ENCODE peak calls at places on chromosome 10, in four cellular contexts. J, R, O and U are unnamed samples.

GRCh38 chr10:62502995-62503613 is 128.9 kb downstream of the ZNF365 start:
- DNase-seq in J (no peak), R (no peak), O (no peak), U (no peak)

GRCh38 chr10:60704480-60704879 is 73.8 kb upstream of the CDK1 start:
- DNase-seq in R (no peak), O (no peak), J (no peak), U (no peak)

GRCh38 chr10:127945335-127945734 is 38.4 kb downstream of the PTPRE start:
- DNase-seq in R (peak; percentile 46), J (no peak), O (no peak), U (no peak)

GRCh38 chr10:15201589-15202300 is 33.3 kb upstream of the NMT2 start:
- DNase-seq in R (no peak), J (peak; percentile 73), O (no peak), U (no peak)

GRCh38 chr10:84938117-84938905 is 609.9 kb downstream of the CCSER2 start:
- DNase-seq in R (no peak), J (no peak), O (no peak), U (no peak)

GRCh38 chr10:84698989-84699388 is 370.6 kb downstream of the CCSER2 start:
- DNase-seq in O (no peak), J (no peak), R (no peak), U (no peak)

GRCh38 chr10:34343764-34344163 is 471.3 kb downstream of the PARD3 start:
- DNase-seq in O (no peak), R (no peak), J (peak; percentile 43), U (no peak)

GRCh38 chr10:46516660-46517416 is 39.6 kb downstream of the GPRIN2 start:
- DNase-seq in O (no peak), R (no peak), J (peak; percentile 80), U (no peak)

GRCh38 chr10:12681250-12681649 is 320.3 kb downstream of the CCDC3 start:
- DNase-seq in O (no peak), J (no peak), R (no peak), U (no peak)

GRCh38 chr10:98354491-98354890 is 60.5 kb downstream of the PYROXD2 start:
- DNase-seq in O (no peak), R (no peak), J (no peak), U (no peak)

GRCh38 chr10:20624642-20625041 is 272.5 kb downstream of the NEBL start:
- DNase-seq in J (peak; percentile 6), R (no peak), O (no peak), U (no peak)

GRCh38 chr10:128156999-128157755 is 31.0 kb upstream of the MKI67 start:
- DNase-seq in R (no peak), O (no peak), J (no peak), U (no peak)

GRCh38 chr10:58435297-58435696 is 50.1 kb downstream of the TFAM start:
- DNase-seq in J (peak; percentile 100), R (peak; percentile 79), O (no peak), U (no peak)

GRCh38 chr10:34186013-34186412 is 629.1 kb downstream of the PARD3 start:
- DNase-seq in O (no peak), R (no peak), J (no peak), U (no peak)

GRCh38 chr10:77156406-77156879 is 481.2 kb downstream of the KCNMA1 start:
- DNase-seq in O (no peak), R (no peak), J (peak; percentile 77), U (no peak)

GRCh38 chr10:79127151-79127961 is 58.6 kb downstream of the ZMIZ1 start:
- DNase-seq in O (no peak), R (no peak), J (peak; percentile 77), U (no peak)

GRCh38 chr10:70742537-70743429 is 42.4 kb downstream of the TBATA start:
- DNase-seq in R (no peak), O (no peak), J (peak; percentile 83), U (no peak)

DNA sequence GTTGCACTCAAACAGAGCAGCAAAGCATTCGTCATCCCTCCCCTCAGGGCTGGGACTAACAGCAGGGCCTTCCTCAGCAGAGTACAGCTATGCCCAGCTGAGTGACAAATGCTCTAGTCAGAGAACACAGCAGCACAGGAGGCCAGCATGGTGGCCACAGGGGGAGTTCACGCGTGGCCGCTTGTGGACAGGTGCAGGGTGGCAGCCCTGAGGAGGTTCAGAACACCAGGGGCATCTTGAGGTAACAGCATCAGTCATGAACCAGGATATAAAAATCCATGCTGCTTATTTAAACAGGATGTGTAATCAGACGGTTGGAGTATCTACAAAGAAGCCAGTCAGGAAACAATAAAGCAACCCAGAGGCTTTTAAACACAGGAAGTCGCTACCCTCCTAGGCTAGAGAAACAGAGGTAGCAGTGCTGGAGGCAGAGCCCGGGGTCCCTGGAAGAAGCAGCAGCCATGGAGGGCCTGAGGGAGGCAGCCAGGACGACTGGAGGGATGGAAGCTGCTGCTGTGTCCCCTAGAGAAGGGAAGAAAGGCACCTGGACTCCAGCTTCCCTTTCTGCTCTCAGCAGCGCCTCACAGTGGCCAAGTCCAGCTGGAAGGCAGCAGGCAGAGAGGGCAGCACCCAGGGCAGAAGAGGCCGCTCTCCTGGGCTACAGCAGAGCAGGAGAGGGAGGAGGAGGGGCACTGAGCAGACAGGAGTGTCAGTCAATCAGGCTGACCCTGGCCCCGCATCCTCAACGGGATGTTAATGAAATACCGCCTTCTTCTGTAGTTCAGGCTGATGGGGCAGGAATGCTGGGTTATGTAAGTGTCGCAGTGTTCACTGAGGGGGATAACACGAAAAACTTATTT is 70.8 kb upstream of the UCN3 start:
- DNase-seq in J (no peak), R (no peak), O (no peak), U (no peak)
- TF ChIP-seq CTCF in J (peak; percentile 21), R (no peak), O (peak; percentile 54), U (no peak)

GRCh38 chr10:104767745-104768144 is 126.7 kb downstream of the SORCS3 start:
- DNase-seq in R (no peak), O (no peak), J (no peak), U (no peak)
- TF ChIP-seq CTCF in R (no peak), O (peak; percentile 10), J (no peak), U (no peak)

DNA sequence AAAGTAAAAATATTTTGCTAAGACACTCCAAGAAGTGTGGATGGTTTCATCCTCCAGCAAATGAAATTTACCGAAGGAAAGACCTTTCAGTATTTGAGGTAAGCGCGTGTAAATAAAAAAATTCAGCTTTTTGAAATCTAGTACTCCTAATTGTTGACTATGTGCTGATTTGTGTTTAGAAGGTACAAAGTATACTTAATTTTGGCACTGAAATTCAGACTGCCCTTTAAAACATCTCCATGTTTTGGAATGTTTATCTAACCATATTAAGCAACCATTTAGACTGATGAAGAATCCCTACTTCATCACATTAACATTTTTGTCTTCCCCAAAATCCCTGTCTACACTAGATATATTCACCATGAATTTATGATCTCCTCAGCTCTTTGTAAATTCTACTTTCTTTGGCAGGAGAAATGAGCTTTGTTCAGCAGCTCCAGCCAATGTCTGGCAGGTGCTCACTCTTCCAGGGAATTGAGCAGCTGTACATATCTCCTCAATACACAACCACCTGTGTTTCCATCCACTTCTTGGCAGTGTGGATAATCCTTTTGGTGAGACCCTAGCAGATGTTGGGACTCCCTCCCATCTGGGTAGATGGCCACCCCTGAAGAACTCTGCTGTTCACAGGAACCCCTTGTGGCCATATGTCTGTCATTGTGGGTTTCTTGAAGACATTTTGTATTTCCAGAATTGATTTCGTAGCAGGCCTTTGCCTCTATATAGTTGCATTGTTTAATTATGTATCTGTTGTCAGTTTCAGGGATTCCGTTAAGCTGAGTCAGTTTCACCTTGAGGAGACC is 129.4 kb upstream of the SAMD8 start:
- DNase-seq in J (no peak), O (no peak), R (no peak), U (no peak)
- TF ChIP-seq CTCF in J (no peak), O (peak; percentile 9), R (no peak), U (no peak)

GRCh38 chr10:52410916-52411315 is 96.8 kb downstream of the DKK1 start:
- DNase-seq in O (no peak), J (no peak), R (no peak), U (no peak)

GRCh38 chr10:52409928-52410327 is 95.8 kb downstream of the DKK1 start:
- DNase-seq in J (no peak), R (no peak), O (no peak), U (no peak)

DNA sequence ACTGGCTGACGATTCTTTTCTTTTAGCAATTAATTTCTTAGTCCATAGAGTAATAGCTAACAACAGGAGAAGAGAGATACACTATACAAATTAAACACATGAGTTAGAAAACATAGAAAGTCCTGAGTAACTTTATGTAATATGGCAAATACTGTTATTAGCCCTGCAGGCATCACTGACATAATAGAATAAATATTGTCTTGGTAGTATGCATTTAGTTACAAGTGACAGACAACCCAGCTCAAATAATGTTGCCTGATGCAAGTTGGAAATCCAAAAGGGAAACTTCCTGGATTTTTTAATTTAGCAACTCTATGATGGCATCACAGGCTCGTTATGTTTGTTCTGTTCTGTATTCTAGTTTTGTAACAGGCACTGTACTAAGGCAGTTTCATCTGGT is 95.1 kb downstream of the DKK1 start:
- DNase-seq in R (no peak), O (no peak), J (no peak), U (no peak)
- TF ChIP-seq CTCF in R (no peak), O (no peak), J (no peak), U (no peak)

DNA sequence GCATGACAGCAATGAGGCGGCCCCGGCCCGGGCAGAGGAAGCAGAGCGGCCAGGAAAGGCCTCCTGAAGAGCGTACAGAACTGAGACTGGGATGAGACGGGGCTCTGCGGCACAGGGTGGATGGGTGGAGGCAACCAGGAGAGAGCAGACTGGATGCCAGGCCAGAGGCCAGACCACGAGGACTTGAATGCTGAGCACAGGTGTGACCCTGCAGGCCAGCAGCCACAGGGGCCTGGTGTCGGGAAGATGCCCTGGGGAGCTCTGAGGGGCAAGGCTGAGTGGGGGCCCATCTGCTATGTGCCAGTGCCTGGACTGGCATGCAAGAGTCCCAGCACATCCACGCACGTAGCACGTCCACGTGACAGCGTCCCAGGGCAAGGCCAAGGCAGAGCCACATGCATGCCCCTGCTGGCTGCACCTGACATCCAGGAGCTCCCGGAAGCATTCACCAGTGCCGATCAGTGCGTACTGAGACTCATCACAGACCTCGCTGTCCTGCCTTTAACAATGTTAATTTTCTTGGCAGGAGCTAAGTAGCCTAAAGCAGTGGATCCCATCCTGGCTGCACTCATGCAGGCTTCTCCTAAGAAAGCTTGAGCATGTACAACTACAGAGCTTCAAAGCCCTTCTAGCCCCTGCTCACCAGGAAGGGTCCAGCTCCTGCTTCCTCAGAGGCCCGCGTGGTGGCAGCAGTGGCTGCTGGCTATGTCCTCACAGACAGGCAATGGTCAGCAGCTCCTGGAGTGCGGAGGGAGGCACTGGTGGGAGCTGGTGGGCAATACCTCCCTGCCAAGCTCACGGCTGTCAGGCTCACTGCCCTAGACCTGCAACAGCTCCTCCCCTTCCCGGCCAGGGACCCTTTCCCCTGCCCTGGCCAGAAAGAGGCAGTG is 18.0 kb downstream of the GRID1 start:
- DNase-seq in J (no peak), R (no peak), O (no peak), U (no peak)
- TF ChIP-seq CTCF in J (no peak), R (no peak), O (peak; percentile 66), U (no peak)

DNA sequence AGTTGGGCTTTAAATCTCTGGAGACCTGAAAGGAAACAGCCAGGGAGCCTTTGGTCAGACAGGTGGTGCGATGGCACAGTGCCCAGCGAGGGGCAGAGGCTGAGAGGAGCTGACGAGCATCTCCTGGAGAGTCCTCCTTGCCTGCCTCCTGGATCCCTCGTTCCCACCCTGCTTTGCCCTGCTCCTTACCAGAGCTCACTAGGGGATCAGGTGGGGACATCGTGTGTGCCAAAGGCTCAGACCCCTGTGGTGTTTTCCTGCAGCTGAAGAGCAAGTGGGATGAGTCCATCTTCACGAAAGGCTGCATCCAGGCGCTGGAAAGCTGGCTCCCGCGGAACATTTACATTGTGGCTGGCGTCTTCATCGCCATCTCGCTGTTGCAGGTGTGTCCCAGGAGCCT is 21.8 kb upstream of the SH2D4B start:
- DNase-seq in R (no peak), O (no peak), J (no peak), U (no peak)
- TF ChIP-seq CTCF in R (no peak), O (no peak), J (no peak), U (no peak)